ENCODE peak calls at places on chromosomes 1 and 21, in five cellular contexts. S, V, C, J and N are unnamed samples.

GRCh38 chr1:222087207-222087920 is 345.5 kb upstream of the DUSP10 start:
- DNase-seq in S (no peak), J (no peak), C (no peak), V (no peak), N (no peak)

GRCh38 chr1:224502459-224503160 is 68.0 kb upstream of the WDR26 start:
- DNase-seq in V (no peak), C (no peak), J (no peak), S (no peak), N (peak; percentile 66)

GRCh38 chr1:172903581-172904220 is 147.0 kb downstream of the TNFSF18 start:
- DNase-seq in C (no peak), J (no peak), S (no peak), V (no peak), N (no peak)

GRCh38 chr1:228060458-228061190 is 21.9 kb upstream of the ARF1 start:
- DNase-seq in S (peak; percentile 63), C (no peak), J (no peak), V (no peak), N (no peak)

GRCh38 chr21:17612565-17613241 is at the start of gene BTG3:
- DNase-seq in V (peak; percentile 75), S (peak; percentile 94), J (peak; percentile 84), C (peak; percentile 86), N (peak; percentile 68)

GRCh38 chr1:42806593-42806992 is 10.3 kb upstream of the ERMAP start:
- DNase-seq in S (no peak), V (no peak), J (no peak), C (no peak), N (no peak)

GRCh38 chr1:99328171-99328570 is 63.9 kb downstream of the PLPPR4 start:
- DNase-seq in C (no peak), V (no peak), S (no peak), J (no peak), N (no peak)

GRCh38 chr1:1053022-1053421 is 21.1 kb downstream of the RNF223 start:
- DNase-seq in V (no peak), J (no peak), S (no peak), C (no peak), N (no peak)

GRCh38 chr1:107141491-107142369 is 891 bp downstream of the NTNG1 start:
- DNase-seq in V (no peak), S (peak; percentile 78), J (no peak), C (no peak), N (peak; percentile 9)

GRCh38 chr1:174692313-174692712 is 244.5 kb downstream of the GPR52 start:
- DNase-seq in J (no peak), C (no peak), V (no peak), S (no peak), N (no peak)

GRCh38 chr1:116956378-116956777 is 45.2 kb upstream of the CD101 start:
- DNase-seq in V (no peak), J (no peak), S (no peak), C (no peak), N (no peak)

GRCh38 chr1:234607091-234608025 is 2.6 kb downstream of the IRF2BP2 start:
- DNase-seq in J (peak; percentile 38), C (peak; percentile 39), S (peak; percentile 86), V (no peak), N (no peak)

GRCh38 chr1:214838351-214838750 is 235.4 kb downstream of the CENPF start:
- DNase-seq in C (no peak), S (no peak), J (no peak), V (no peak), N (no peak)

GRCh38 chr21:45460611-45461368 is 55.8 kb downstream of the COL18A1 start:
- DNase-seq in J (no peak), S (no peak), V (no peak), C (no peak), N (no peak)

GRCh38 chr1:32627596-32628162 is 22.7 kb downstream of the ZBTB8OS start:
- DNase-seq in V (no peak), S (no peak), C (no peak), J (no peak), N (no peak)

GRCh38 chr1:162627662-162628296 is 4.5 kb upstream of the DDR2 start:
- DNase-seq in S (no peak), V (no peak), J (no peak), C (no peak), N (no peak)

GRCh38 chr1:35539073-35539823 is 18.0 kb downstream of the KIAA0319L start:
- DNase-seq in C (no peak), V (no peak), J (no peak), S (no peak), N (no peak)

GRCh38 chr21:34733866-34734265 is 65.1 kb downstream of the CLIC6 start:
- DNase-seq in S (no peak), J (no peak), C (no peak), V (no peak), N (no peak)
- H3K4me1 ChIP-seq in S (no peaks in the 10 kb centered on the region), J (no peaks in the 10 kb centered on the region), C (no peaks in the 10 kb centered on the region), V (no peaks in the 10 kb centered on the region), N (peaks cover 10% of the 10 kb centered on the region)

DNA sequence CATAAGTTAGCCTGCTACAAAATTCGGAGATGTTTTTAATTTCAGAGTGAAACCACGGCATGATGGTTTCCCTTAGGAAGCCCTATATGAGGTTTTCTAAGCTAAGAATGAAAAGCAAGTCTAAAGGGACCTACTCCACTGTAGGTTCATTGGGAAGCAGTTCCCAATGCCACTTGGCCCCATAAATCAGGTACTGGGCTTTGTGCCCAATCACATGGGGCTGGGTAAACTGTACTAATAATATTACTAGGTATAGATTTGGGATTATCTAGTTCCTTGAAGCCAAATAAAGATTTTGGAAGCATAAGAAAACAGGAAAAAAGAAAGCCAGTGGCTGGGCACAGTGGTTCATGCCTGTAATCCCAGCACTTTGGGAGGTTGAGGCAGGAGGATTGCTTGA is 19.1 kb upstream of the ANGPTL7 start:
- DNase-seq in C (no peak), V (no peak), S (no peak), J (no peak), N (peak; percentile 43)
- H3K27ac ChIP-seq in C (no peak overlapping the region), V (no peak overlapping the region), S (no peak overlapping the region), J (no peak overlapping the region), N (no peak overlapping the region)

GRCh38 chr1:150696995-150697927 is at the start of gene GOLPH3L:
- DNase-seq in J (peak; percentile 95), V (peak; percentile 96), S (peak; percentile 93), C (peak; percentile 95), N (peak; percentile 98)
- TF ChIP-seq POLR2A in J (peak; percentile 70), V (peak; percentile 65), S (no peak), C (peak; percentile 54), N (peak; percentile 73)

DNA sequence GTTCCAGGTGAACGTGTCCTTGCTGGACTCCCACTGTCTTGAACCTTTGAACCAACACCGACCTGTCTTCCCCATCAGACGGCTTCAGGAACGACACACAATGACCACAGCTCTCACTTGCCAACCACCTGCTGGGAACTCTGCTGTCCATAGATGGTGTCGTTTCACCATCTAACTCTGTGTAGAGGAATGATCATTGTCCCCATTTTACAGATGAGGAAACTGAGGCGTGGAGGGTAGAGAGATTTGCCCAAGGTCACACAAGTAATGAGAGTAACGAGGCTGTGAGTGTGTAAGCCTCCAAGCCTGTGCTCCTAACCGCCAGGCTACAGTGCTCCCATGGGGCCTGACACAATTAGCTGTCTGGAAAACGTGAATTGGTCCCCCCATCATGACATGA is 9.9 kb upstream of the PLEKHG5 start:
- DNase-seq in J (no peak), V (no peak), S (no peak), C (no peak), N (no peak)
- H3K4me1 ChIP-seq in J (peaks cover 17% of the 10 kb centered on the region), V (no peaks in the 10 kb centered on the region), S (peaks cover 55% of the 10 kb centered on the region), C (peaks cover 59% of the 10 kb centered on the region), N (peaks cover 3% of the 10 kb centered on the region)

DNA sequence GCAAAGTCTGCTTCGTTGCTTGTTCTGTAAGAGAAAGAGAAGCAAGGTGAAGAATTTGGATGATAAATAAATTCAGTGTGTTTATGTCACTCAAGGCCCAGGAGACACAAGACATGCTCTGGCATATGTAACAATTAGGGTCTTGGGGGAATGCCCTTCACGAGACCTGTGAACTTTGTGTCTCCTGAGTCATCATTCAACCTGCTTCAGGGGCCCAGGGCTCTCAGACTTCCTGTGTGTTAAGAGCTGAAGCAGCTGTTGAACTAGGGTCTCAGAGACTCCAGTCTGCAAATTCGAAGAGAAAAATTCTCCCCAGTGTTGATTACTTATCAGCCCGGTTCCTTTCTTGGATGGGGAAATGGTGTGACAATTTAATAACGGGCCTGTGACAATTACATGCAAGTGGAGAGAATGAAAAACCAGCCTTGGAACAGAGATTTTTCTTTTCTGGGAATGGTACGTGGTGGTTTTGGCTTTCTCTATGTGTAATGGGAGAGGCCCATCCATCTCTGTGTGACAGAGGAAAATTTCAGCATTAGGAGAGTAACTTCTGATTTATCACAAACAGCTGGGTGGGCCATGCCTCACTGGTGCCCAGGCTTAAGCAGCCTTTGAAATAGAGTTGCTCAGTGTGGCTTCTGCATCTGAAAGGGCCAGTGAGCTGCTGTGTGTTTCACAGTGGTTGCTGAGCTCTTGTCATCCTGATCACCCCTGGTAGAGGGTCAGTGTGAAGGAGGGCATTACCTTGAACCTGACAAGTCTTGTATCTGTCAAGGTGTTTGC is 22.4 kb downstream of the HUNK start:
- DNase-seq in J (no peak), C (no peak), V (no peak), S (no peak), N (no peak)
- H3K27ac ChIP-seq in J (no peak overlapping the region), C (no peak overlapping the region), V (peak overlapping the region; percentile 83), S (no peak overlapping the region), N (no peak overlapping the region)